ENCODE peak calls at places on chromosomes 12 and 14, in ten cellular contexts. S is PC-9; Y is fibroblast of lung; E is effector memory CD4-positive, alpha-beta T cell; X is naive thymus-derived CD4-positive, alpha-beta T cell; W is right cardiac atrium; L is mammary epithelial cell; F is tibial nerve; Q is Peyer's patch; R is astrocyte. U is an unnamed sample.

GRCh38 chr14:89429206-89430091 is 12.4 kb upstream of the FOXN3 start:
- DNase-seq in F (no peak), E (no peak), Q (peak; percentile 55), Y (peak; percentile 69), S (no peak), L (no peak), X (no peak), R (peak; percentile 63), W (no peak), U (peak; percentile 81)

GRCh38 chr14:23910081-23910875 is 43.3 kb upstream of the DHRS4 start:
- DNase-seq in X (no peak), Q (peak; percentile 68), R (peak; percentile 9), Y (peak; percentile 23), F (no peak), L (peak; percentile 53), S (peak; percentile 56), E (no peak), W (no peak), U (peak; percentile 28)

GRCh38 chr12:84913151-84913550 is 552 bp upstream of the SLC6A15 start:
- DNase-seq in R (no peak), F (no peak), E (no peak), Y (peak; percentile 1), S (no peak), X (no peak), L (peak; percentile 45), Q (no peak), W (no peak), U (no peak)

GRCh38 chr14:51929920-51930682 is 59.2 kb upstream of the RTRAF start:
- DNase-seq in W (no peak), L (peak; percentile 3), Y (no peak), S (no peak), X (no peak), E (no peak), F (no peak), R (no peak), Q (no peak), U (no peak)

GRCh38 chr12:3114671-3115070 is 37.5 kb downstream of the TSPAN9 start:
- DNase-seq in Y (no peak), S (no peak), R (no peak), X (no peak), W (no peak), E (no peak), L (no peak), Q (no peak), F (no peak), U (no peak)

GRCh38 chr14:91545204-91545603 is 35.1 kb upstream of the PPP4R3A start:
- DNase-seq in L (no peak), F (no peak), Y (no peak), E (no peak), S (no peak), W (no peak), X (no peak), Q (no peak), R (no peak), U (no peak)

GRCh38 chr14:85529803-85530574 is at the start of gene FLRT2:
- DNase-seq in S (peak; percentile 2), F (peak; percentile 82), R (no peak), L (peak; percentile 71), Q (peak; percentile 55), W (peak; percentile 89), X (no peak), Y (peak; percentile 55), E (no peak), U (no peak)

GRCh38 chr14:94392510-94392935 is 4.1 kb upstream of the SERPINA1 start:
- DNase-seq in Q (no peak), F (no peak), W (no peak), E (no peak), X (no peak), Y (peak; percentile 82), R (peak; percentile 76), L (peak; percentile 71), S (no peak), U (peak; percentile 58)

GRCh38 chr14:89303452-89304435 is 113.3 kb downstream of the FOXN3 start:
- DNase-seq in X (peak; percentile 31), L (peak; percentile 3), F (peak; percentile 25), E (no peak), S (no peak), Y (peak; percentile 89), Q (peak; percentile 80), R (peak; percentile 87), W (peak; percentile 62), U (no peak)

GRCh38 chr14:50668008-50668851 is at the start of gene SAV1:
- DNase-seq in Q (peak; percentile 88), X (peak; percentile 48), R (peak; percentile 82), S (peak; percentile 76), W (peak; percentile 94), Y (peak; percentile 84), F (peak; percentile 76), E (peak; percentile 11), L (peak; percentile 81), U (peak; percentile 64)

GRCh38 chr14:31559939-31560338 is 1.3 kb upstream of the NUBPL start:
- DNase-seq in W (peak; percentile 61), Y (no peak), S (no peak), Q (no peak), X (no peak), E (no peak), L (no peak), R (no peak), F (no peak), U (no peak)

GRCh38 chr12:7555752-7556151 is 52.2 kb upstream of the CD163 start:
- DNase-seq in Y (peak; percentile 8), Q (no peak), F (no peak), E (no peak), L (peak; percentile 39), W (no peak), R (peak; percentile 4), X (no peak), S (peak; percentile 4), U (no peak)

DNA sequence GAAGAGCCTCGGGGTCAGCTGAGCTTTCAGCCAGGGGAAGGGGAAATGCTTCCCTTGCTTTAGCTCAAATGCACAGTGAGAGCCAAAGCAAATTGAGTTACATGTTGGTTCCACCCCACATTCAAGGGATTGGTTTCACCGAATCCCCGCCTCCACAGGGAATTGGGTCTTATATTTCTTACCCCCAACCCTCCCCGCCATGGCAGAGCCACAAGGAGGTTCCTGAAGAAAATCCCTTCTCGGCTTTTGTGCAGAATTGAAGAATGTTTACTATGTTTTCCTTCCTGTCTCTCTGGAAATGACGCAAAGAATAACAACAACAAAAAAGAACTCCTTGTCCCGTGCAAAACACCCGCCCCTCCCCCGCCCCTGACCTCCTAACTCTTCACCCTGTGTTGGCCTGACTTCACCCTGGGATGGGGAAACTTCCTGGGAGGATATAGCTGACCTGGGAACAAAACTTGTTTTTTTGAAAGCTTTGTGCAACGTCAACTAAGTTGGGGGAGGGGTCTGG is 21.9 kb upstream of the CIPC start:
- DNase-seq in X (no peak), S (no peak), L (no peak), W (peak; percentile 90), R (no peak), E (no peak), Q (peak; percentile 80), F (peak; percentile 85), Y (no peak), U (no peak)
- H3K4me3 ChIP-seq in X (no peak overlapping the region), S (no peak overlapping the region), L (no peak overlapping the region), W (peak overlapping the region; percentile 34), R (no peak overlapping the region), E (no peak overlapping the region), Q (no peak overlapping the region), F (peak overlapping the region; percentile 40), Y (no peak overlapping the region), U (no peak overlapping the region)

GRCh38 chr12:13211859-13212664 is 15.5 kb downstream of the EMP1 start:
- DNase-seq in S (peak; percentile 64), Q (peak; percentile 87), Y (peak; percentile 57), F (peak; percentile 40), W (no peak), R (peak; percentile 48), X (peak; percentile 73), L (no peak), E (peak; percentile 37), U (peak; percentile 66)
- H3K27me3 ChIP-seq in S (no peaks in the 10 kb centered on the region), Q (no peaks in the 10 kb centered on the region), Y (no peaks in the 10 kb centered on the region), F (no peaks in the 10 kb centered on the region), W (no peaks in the 10 kb centered on the region), R (no peaks in the 10 kb centered on the region), X (no peaks in the 10 kb centered on the region), L (no peaks in the 10 kb centered on the region), E (no peaks in the 10 kb centered on the region), U (peaks cover 9% of the 10 kb centered on the region)

GRCh38 chr12:109760031-109760929 is 46.7 kb downstream of the FAM222A start:
- DNase-seq in R (no peak), L (no peak), Y (no peak), E (no peak), F (peak; percentile 9), Q (peak; percentile 52), S (no peak), W (peak; percentile 70), X (no peak), U (no peak)
- H3K27ac ChIP-seq in R (no peak overlapping the region), L (no peak overlapping the region), Y (no peak overlapping the region), E (no peak overlapping the region), F (no peak overlapping the region), Q (no peak overlapping the region), S (no peak overlapping the region), W (no peak overlapping the region), X (no peak overlapping the region), U (no peak overlapping the region)

GRCh38 chr14:70662080-70662479 is 20.4 kb downstream of the TTC9 start:
- DNase-seq in W (no peak), X (no peak), F (no peak), Q (no peak), Y (no peak), L (no peak), E (no peak), S (no peak), R (no peak), U (no peak)
- H3K4me3 ChIP-seq in W (no peak overlapping the region), X (peak overlapping the region; percentile 18), F (no peak overlapping the region), Q (no peak overlapping the region), Y (no peak overlapping the region), L (no peak overlapping the region), E (no peak overlapping the region), S (no peak overlapping the region), R (no peak overlapping the region), U (no peak overlapping the region)

DNA sequence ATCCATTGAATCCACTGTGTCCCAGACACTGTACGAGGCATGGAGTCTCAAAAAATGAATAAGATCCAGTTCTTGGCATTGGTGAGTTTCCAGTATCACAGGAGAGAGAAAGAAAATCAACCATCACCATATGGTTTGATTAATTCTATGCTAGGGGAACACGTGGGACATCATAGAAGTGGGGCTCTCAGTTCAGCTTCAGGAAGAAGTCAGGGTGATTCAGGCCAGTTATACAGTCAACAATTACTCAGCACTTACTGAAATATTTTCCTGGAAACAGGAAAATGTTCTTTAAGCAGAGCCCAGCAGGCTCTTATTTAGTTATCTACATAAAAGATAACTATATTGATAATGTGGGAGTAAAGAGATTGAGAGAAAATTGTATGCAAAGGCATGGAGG is 407.2 kb downstream of the NOVA1 start:
- DNase-seq in W (no peak), Q (no peak), R (no peak), Y (peak; percentile 11), X (no peak), F (no peak), E (no peak), L (no peak), S (no peak), U (no peak)
- H3K27me3 ChIP-seq in W (no peaks in the 10 kb centered on the region), Q (no peaks in the 10 kb centered on the region), R (peaks cover 58% of the 10 kb centered on the region), Y (no peaks in the 10 kb centered on the region), X (no peaks in the 10 kb centered on the region), F (no peaks in the 10 kb centered on the region), E (no peaks in the 10 kb centered on the region), L (no peaks in the 10 kb centered on the region), S (no peaks in the 10 kb centered on the region), U (no peaks in the 10 kb centered on the region)